ENCODE peak calls at places on chromosomes 11 and 22, in nine cellular contexts. One of them, this sample, is unnamed. For H3K4me1, the result is how much of the 10 kb centered on the place peaks cover.

GRCh38 chr22:47174671-47175111 is 412.2 kb downstream of the TBC1D22A start:
- DNase-seq in effector memory CD4-positive, alpha-beta T cell: no peak
- DNase-seq in fibroblast of lung: no peak
- DNase-seq in foreskin keratinocyte: no peak
- DNase-seq in H9: peak
- DNase-seq in prostate gland: no peak
- DNase-seq in cardiac muscle cell: no peak
- DNase-seq in mesendoderm: no peak
- DNase-seq in uterus: peak
- DNase-seq in this sample: no peak

GRCh38 chr11:69587454-69588081 is 53.4 kb upstream of the CCND1 start:
- DNase-seq in effector memory CD4-positive, alpha-beta T cell: no peak
- DNase-seq in prostate gland: no peak
- DNase-seq in cardiac muscle cell: peak
- DNase-seq in foreskin keratinocyte: peak
- DNase-seq in H9: no peak
- DNase-seq in fibroblast of lung: peak
- DNase-seq in uterus: no peak
- DNase-seq in mesendoderm: peak
- DNase-seq in this sample: no peak

GRCh38 chr11:75490221-75491181 is 35.2 kb downstream of the GDPD5 start:
- DNase-seq in uterus: no peak
- DNase-seq in prostate gland: no peak
- DNase-seq in effector memory CD4-positive, alpha-beta T cell: no peak
- DNase-seq in foreskin keratinocyte: peak
- DNase-seq in mesendoderm: peak
- DNase-seq in cardiac muscle cell: peak
- DNase-seq in fibroblast of lung: peak
- DNase-seq in H9: peak
- DNase-seq in this sample: no peak

GRCh38 chr11:69656536-69657455 is 15.8 kb downstream of the CCND1 start:
- DNase-seq in effector memory CD4-positive, alpha-beta T cell: no peak
- DNase-seq in fibroblast of lung: no peak
- DNase-seq in foreskin keratinocyte: peak
- DNase-seq in uterus: no peak
- DNase-seq in H9: peak
- DNase-seq in prostate gland: no peak
- DNase-seq in mesendoderm: no peak
- DNase-seq in cardiac muscle cell: no peak
- DNase-seq in this sample: no peak

GRCh38 chr11:16612801-16613400 is 125.5 kb upstream of the C11orf58 start:
- DNase-seq in fibroblast of lung: peak
- DNase-seq in uterus: no peak
- DNase-seq in prostate gland: no peak
- DNase-seq in foreskin keratinocyte: peak
- DNase-seq in effector memory CD4-positive, alpha-beta T cell: no peak
- DNase-seq in H9: peak
- DNase-seq in cardiac muscle cell: no peak
- DNase-seq in mesendoderm: peak
- DNase-seq in this sample: no peak

GRCh38 chr11:130211781-130212401 is 52.3 kb downstream of the ST14 start:
- DNase-seq in fibroblast of lung: no peak
- DNase-seq in cardiac muscle cell: no peak
- DNase-seq in effector memory CD4-positive, alpha-beta T cell: no peak
- DNase-seq in foreskin keratinocyte: no peak
- DNase-seq in H9: peak
- DNase-seq in uterus: no peak
- DNase-seq in mesendoderm: no peak
- DNase-seq in prostate gland: no peak
- DNase-seq in this sample: no peak

GRCh38 chr11:133271206-133271605 is 261.1 kb downstream of the OPCML start:
- DNase-seq in effector memory CD4-positive, alpha-beta T cell: no peak
- DNase-seq in fibroblast of lung: no peak
- DNase-seq in H9: no peak
- DNase-seq in cardiac muscle cell: no peak
- DNase-seq in mesendoderm: no peak
- DNase-seq in foreskin keratinocyte: no peak
- DNase-seq in prostate gland: no peak
- DNase-seq in uterus: no peak
- DNase-seq in this sample: no peak

GRCh38 chr11:67083786-67084366 is 27.2 kb downstream of the RHOD start:
- DNase-seq in cardiac muscle cell: no peak
- DNase-seq in fibroblast of lung: no peak
- DNase-seq in foreskin keratinocyte: no peak
- DNase-seq in prostate gland: no peak
- DNase-seq in H9: no peak
- DNase-seq in effector memory CD4-positive, alpha-beta T cell: no peak
- DNase-seq in mesendoderm: no peak
- DNase-seq in uterus: no peak
- DNase-seq in this sample: no peak

GRCh38 chr11:3995949-3996554 is 98.5 kb upstream of the RRM1 start:
- DNase-seq in fibroblast of lung: peak
- DNase-seq in effector memory CD4-positive, alpha-beta T cell: no peak
- DNase-seq in uterus: no peak
- DNase-seq in H9: no peak
- DNase-seq in mesendoderm: peak
- DNase-seq in prostate gland: no peak
- DNase-seq in cardiac muscle cell: peak
- DNase-seq in foreskin keratinocyte: no peak
- DNase-seq in this sample: no peak

GRCh38 chr11:90218606-90219005 is 4.2 kb downstream of the CHORDC1 start:
- DNase-seq in mesendoderm: peak
- DNase-seq in uterus: no peak
- DNase-seq in prostate gland: no peak
- DNase-seq in cardiac muscle cell: no peak
- DNase-seq in fibroblast of lung: no peak
- DNase-seq in effector memory CD4-positive, alpha-beta T cell: no peak
- DNase-seq in foreskin keratinocyte: no peak
- DNase-seq in H9: peak
- DNase-seq in this sample: no peak

GRCh38 chr22:24402460-24403192 is 24.8 kb upstream of the ADORA2A start:
- DNase-seq in cardiac muscle cell: peak
- DNase-seq in uterus: peak
- DNase-seq in mesendoderm: no peak
- DNase-seq in effector memory CD4-positive, alpha-beta T cell: no peak
- DNase-seq in foreskin keratinocyte: peak
- DNase-seq in H9: no peak
- DNase-seq in prostate gland: peak
- DNase-seq in fibroblast of lung: peak
- DNase-seq in this sample: no peak
- H3K4me1 ChIP-seq in cardiac muscle cell: under half
- H3K4me1 ChIP-seq in uterus: under half
- H3K4me1 ChIP-seq in mesendoderm: under half
- H3K4me1 ChIP-seq in effector memory CD4-positive, alpha-beta T cell: under half
- H3K4me1 ChIP-seq in foreskin keratinocyte: under half
- H3K4me1 ChIP-seq in H9: under half
- H3K4me1 ChIP-seq in prostate gland: under half
- H3K4me1 ChIP-seq in fibroblast of lung: under half
- H3K4me1 ChIP-seq in this sample: under half

GRCh38 chr11:12686246-12687060 is 12.2 kb downstream of the TEAD1 start:
- DNase-seq in uterus: no peak
- DNase-seq in effector memory CD4-positive, alpha-beta T cell: no peak
- DNase-seq in fibroblast of lung: peak
- DNase-seq in foreskin keratinocyte: no peak
- DNase-seq in cardiac muscle cell: no peak
- DNase-seq in prostate gland: no peak
- DNase-seq in mesendoderm: no peak
- DNase-seq in H9: no peak
- DNase-seq in this sample: no peak

GRCh38 chr11:12684821-12685220 is 10.6 kb downstream of the TEAD1 start:
- DNase-seq in effector memory CD4-positive, alpha-beta T cell: no peak
- DNase-seq in foreskin keratinocyte: no peak
- DNase-seq in H9: no peak
- DNase-seq in fibroblast of lung: no peak
- DNase-seq in uterus: no peak
- DNase-seq in mesendoderm: peak
- DNase-seq in cardiac muscle cell: no peak
- DNase-seq in prostate gland: no peak
- DNase-seq in this sample: no peak

GRCh38 chr11:12683857-12684256 is 9.6 kb downstream of the TEAD1 start:
- DNase-seq in mesendoderm: no peak
- DNase-seq in fibroblast of lung: peak
- DNase-seq in effector memory CD4-positive, alpha-beta T cell: no peak
- DNase-seq in foreskin keratinocyte: no peak
- DNase-seq in H9: no peak
- DNase-seq in cardiac muscle cell: no peak
- DNase-seq in uterus: no peak
- DNase-seq in prostate gland: no peak
- DNase-seq in this sample: no peak

GRCh38 chr11:12684354-12684753 is 10.1 kb downstream of the TEAD1 start:
- DNase-seq in uterus: no peak
- DNase-seq in H9: no peak
- DNase-seq in prostate gland: no peak
- DNase-seq in cardiac muscle cell: no peak
- DNase-seq in fibroblast of lung: no peak
- DNase-seq in foreskin keratinocyte: no peak
- DNase-seq in effector memory CD4-positive, alpha-beta T cell: no peak
- DNase-seq in mesendoderm: no peak
- DNase-seq in this sample: no peak

GRCh38 chr11:12685229-12685628 is 11.0 kb downstream of the TEAD1 start:
- DNase-seq in H9: no peak
- DNase-seq in foreskin keratinocyte: no peak
- DNase-seq in prostate gland: no peak
- DNase-seq in uterus: no peak
- DNase-seq in mesendoderm: no peak
- DNase-seq in fibroblast of lung: no peak
- DNase-seq in cardiac muscle cell: no peak
- DNase-seq in effector memory CD4-positive, alpha-beta T cell: no peak
- DNase-seq in this sample: no peak
- H3K4me1 ChIP-seq in H9: half or more
- H3K4me1 ChIP-seq in foreskin keratinocyte: under half
- H3K4me1 ChIP-seq in prostate gland: under half
- H3K4me1 ChIP-seq in uterus: under half
- H3K4me1 ChIP-seq in mesendoderm: half or more
- H3K4me1 ChIP-seq in fibroblast of lung: half or more
- H3K4me1 ChIP-seq in cardiac muscle cell: under half
- H3K4me1 ChIP-seq in effector memory CD4-positive, alpha-beta T cell: under half
- H3K4me1 ChIP-seq in this sample: under half

GRCh38 chr22:44698531-44699421 is 3.2 kb upstream of the PRR5 start:
- DNase-seq in H9: peak
- DNase-seq in cardiac muscle cell: peak
- DNase-seq in mesendoderm: peak
- DNase-seq in uterus: peak
- DNase-seq in prostate gland: peak
- DNase-seq in foreskin keratinocyte: no peak
- DNase-seq in fibroblast of lung: peak
- DNase-seq in effector memory CD4-positive, alpha-beta T cell: no peak
- DNase-seq in this sample: no peak

GRCh38 chr22:44701824-44702478 is at the start of gene PRR5:
- DNase-seq in foreskin keratinocyte: no peak
- DNase-seq in mesendoderm: peak
- DNase-seq in prostate gland: peak
- DNase-seq in cardiac muscle cell: peak
- DNase-seq in fibroblast of lung: peak
- DNase-seq in uterus: peak
- DNase-seq in effector memory CD4-positive, alpha-beta T cell: peak
- DNase-seq in H9: peak
- DNase-seq in this sample: peak

GRCh38 chr22:44702479-44703219 is 645 bp downstream of the PRR5 start:
- DNase-seq in uterus: peak
- DNase-seq in mesendoderm: peak
- DNase-seq in foreskin keratinocyte: no peak
- DNase-seq in cardiac muscle cell: peak
- DNase-seq in prostate gland: peak
- DNase-seq in fibroblast of lung: peak
- DNase-seq in effector memory CD4-positive, alpha-beta T cell: peak
- DNase-seq in H9: peak
- DNase-seq in this sample: peak

GRCh38 chr22:44701187-44701586 is 817 bp upstream of the PRR5 start:
- DNase-seq in H9: no peak
- DNase-seq in uterus: no peak
- DNase-seq in prostate gland: no peak
- DNase-seq in effector memory CD4-positive, alpha-beta T cell: no peak
- DNase-seq in cardiac muscle cell: no peak
- DNase-seq in mesendoderm: no peak
- DNase-seq in foreskin keratinocyte: no peak
- DNase-seq in fibroblast of lung: no peak
- DNase-seq in this sample: no peak

DNA sequence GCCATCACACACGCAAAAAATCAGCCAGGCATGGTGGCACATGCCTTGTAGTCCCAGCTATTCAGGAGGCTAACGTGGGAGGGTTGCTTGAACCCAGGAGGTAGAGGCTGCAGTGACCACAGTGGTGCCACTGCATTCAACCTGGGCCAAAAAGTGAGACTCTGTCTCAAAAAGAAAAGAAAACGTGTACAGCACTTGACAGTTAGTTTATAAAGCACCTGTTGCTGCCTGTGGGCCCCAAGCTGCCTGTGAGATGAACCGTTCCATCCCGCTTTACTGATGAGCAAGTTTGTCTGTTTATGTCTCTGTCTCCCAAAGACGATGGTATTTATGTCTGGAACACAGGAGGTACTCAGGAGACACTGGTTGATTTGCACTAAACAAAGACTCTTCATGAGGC is 1.5 kb upstream of the PRR5 start:
- DNase-seq in fibroblast of lung: no peak
- DNase-seq in H9: no peak
- DNase-seq in effector memory CD4-positive, alpha-beta T cell: no peak
- DNase-seq in uterus: no peak
- DNase-seq in mesendoderm: no peak
- DNase-seq in cardiac muscle cell: no peak
- DNase-seq in prostate gland: no peak
- DNase-seq in foreskin keratinocyte: no peak
- DNase-seq in this sample: no peak
- H3K4me1 ChIP-seq in fibroblast of lung: under half
- H3K4me1 ChIP-seq in H9: under half
- H3K4me1 ChIP-seq in effector memory CD4-positive, alpha-beta T cell: under half
- H3K4me1 ChIP-seq in uterus: under half
- H3K4me1 ChIP-seq in mesendoderm: under half
- H3K4me1 ChIP-seq in cardiac muscle cell: under half
- H3K4me1 ChIP-seq in prostate gland: under half
- H3K4me1 ChIP-seq in foreskin keratinocyte: under half
- H3K4me1 ChIP-seq in this sample: under half

DNA sequence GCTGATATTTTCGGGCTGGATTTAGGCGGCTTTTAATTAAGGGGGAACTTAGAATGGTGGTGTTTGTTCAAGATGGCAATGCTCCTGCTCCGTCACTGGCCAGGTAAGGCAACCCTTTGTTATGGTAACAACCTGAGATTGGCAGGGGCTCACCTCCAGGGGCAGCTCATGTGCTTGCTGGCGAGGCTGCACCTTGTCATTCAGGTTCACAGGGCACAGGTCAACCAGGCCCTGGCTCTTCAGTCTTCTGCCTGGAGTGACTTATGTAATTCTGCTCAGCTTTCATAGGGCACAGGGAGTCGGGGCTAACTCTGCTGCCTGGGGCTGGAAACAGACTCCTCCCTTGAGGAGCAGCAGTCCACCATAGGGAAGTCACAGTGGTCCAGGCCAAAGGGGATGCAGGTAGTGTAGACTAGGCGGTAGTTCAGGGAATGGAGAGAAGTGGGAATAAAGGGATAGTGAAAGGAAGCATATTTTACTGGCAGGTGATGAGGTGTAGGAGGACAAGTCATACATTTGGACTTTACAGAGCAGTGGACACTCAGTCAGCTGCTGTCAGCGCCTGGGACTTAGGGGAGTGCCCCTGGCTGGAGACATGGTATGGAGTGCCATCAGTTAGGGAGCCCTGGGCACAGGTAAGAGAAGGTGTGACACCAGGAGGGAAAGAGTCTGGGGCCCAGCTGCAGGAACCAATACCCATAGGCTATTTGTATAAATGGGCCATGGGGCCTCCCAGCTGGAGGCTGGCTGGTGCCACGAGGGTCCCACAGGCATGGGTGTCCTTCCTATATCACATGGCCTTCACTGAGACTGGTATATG is 1.3 kb upstream of the MIF start:
- DNase-seq in foreskin keratinocyte: no peak
- DNase-seq in effector memory CD4-positive, alpha-beta T cell: no peak
- DNase-seq in prostate gland: no peak
- DNase-seq in H9: no peak
- DNase-seq in cardiac muscle cell: no peak
- DNase-seq in fibroblast of lung: no peak
- DNase-seq in uterus: no peak
- DNase-seq in mesendoderm: no peak
- DNase-seq in this sample: no peak
- H3K4me1 ChIP-seq in foreskin keratinocyte: under half
- H3K4me1 ChIP-seq in effector memory CD4-positive, alpha-beta T cell: under half
- H3K4me1 ChIP-seq in prostate gland: under half
- H3K4me1 ChIP-seq in H9: under half
- H3K4me1 ChIP-seq in cardiac muscle cell: under half
- H3K4me1 ChIP-seq in fibroblast of lung: under half
- H3K4me1 ChIP-seq in uterus: under half
- H3K4me1 ChIP-seq in mesendoderm: under half
- H3K4me1 ChIP-seq in this sample: under half